ENCODE peak calls at places on chromosome 11, in six cellular contexts. One of them, this sample, is unnamed. For H3K4me1, the result is how much of the 10 kb centered on the place peaks cover.

GRCh38 chr11:118696673-118697226 is 17.3 kb upstream of the TREH start:
- DNase-seq in colonic mucosa: no peak
- DNase-seq in fibroblast of lung: no peak
- DNase-seq in Caco-2: peak
- DNase-seq in Peyer's patch: no peak
- DNase-seq in PC-3: no peak
- DNase-seq in this sample: no peak

GRCh38 chr11:134126197-134126822 is 57.4 kb downstream of the JAM3 start:
- DNase-seq in colonic mucosa: no peak
- DNase-seq in fibroblast of lung: peak
- DNase-seq in Caco-2: no peak
- DNase-seq in Peyer's patch: no peak
- DNase-seq in PC-3: peak
- DNase-seq in this sample: no peak

GRCh38 chr11:33774356-33775063 is at the start of gene FBXO3:
- DNase-seq in fibroblast of lung: peak
- DNase-seq in PC-3: peak
- DNase-seq in Peyer's patch: peak
- DNase-seq in Caco-2: peak
- DNase-seq in colonic mucosa: peak
- DNase-seq in this sample: peak

GRCh38 chr11:127270848-127271247 is 270.3 kb upstream of the KIRREL3 start:
- DNase-seq in Peyer's patch: no peak
- DNase-seq in PC-3: no peak
- DNase-seq in fibroblast of lung: no peak
- DNase-seq in Caco-2: no peak
- DNase-seq in colonic mucosa: no peak
- DNase-seq in this sample: no peak

GRCh38 chr11:19218801-19219460 is 17.1 kb upstream of the CSRP3 start:
- DNase-seq in fibroblast of lung: peak
- DNase-seq in Peyer's patch: no peak
- DNase-seq in PC-3: no peak
- DNase-seq in colonic mucosa: no peak
- DNase-seq in Caco-2: no peak
- DNase-seq in this sample: peak

GRCh38 chr11:9825315-9825714 is 161.4 kb downstream of the SWAP70 start:
- DNase-seq in fibroblast of lung: peak
- DNase-seq in Peyer's patch: no peak
- DNase-seq in PC-3: peak
- DNase-seq in Caco-2: no peak
- DNase-seq in colonic mucosa: no peak
- DNase-seq in this sample: no peak

GRCh38 chr11:93484716-93485115 is 58.5 kb downstream of the SMCO4 start:
- DNase-seq in fibroblast of lung: peak
- DNase-seq in colonic mucosa: no peak
- DNase-seq in PC-3: no peak
- DNase-seq in Peyer's patch: no peak
- DNase-seq in Caco-2: no peak
- DNase-seq in this sample: no peak

GRCh38 chr11:1546077-1546535 is 26.0 kb downstream of the DUSP8 start:
- DNase-seq in Caco-2: peak
- DNase-seq in colonic mucosa: peak
- DNase-seq in fibroblast of lung: no peak
- DNase-seq in Peyer's patch: peak
- DNase-seq in PC-3: no peak
- DNase-seq in this sample: peak

GRCh38 chr11:8229299-8230177 is 34.1 kb downstream of the LMO1 start:
- DNase-seq in fibroblast of lung: peak
- DNase-seq in PC-3: peak
- DNase-seq in Caco-2: no peak
- DNase-seq in Peyer's patch: no peak
- DNase-seq in colonic mucosa: no peak
- DNase-seq in this sample: peak

GRCh38 chr11:57647960-57648776 is 1.5 kb downstream of the YPEL4 start:
- DNase-seq in fibroblast of lung: no peak
- DNase-seq in Peyer's patch: no peak
- DNase-seq in colonic mucosa: no peak
- DNase-seq in PC-3: no peak
- DNase-seq in Caco-2: no peak
- DNase-seq in this sample: no peak
- H3K4me1 ChIP-seq in fibroblast of lung: under half
- H3K4me1 ChIP-seq in Peyer's patch: under half
- H3K4me1 ChIP-seq in colonic mucosa: under half
- H3K4me1 ChIP-seq in PC-3: under half
- H3K4me1 ChIP-seq in Caco-2: under half
- H3K4me1 ChIP-seq in this sample: under half

GRCh38 chr11:103086461-103086860 is 5.5 kb downstream of the DCUN1D5 start:
- DNase-seq in Peyer's patch: no peak
- DNase-seq in colonic mucosa: no peak
- DNase-seq in fibroblast of lung: peak
- DNase-seq in PC-3: no peak
- DNase-seq in Caco-2: no peak
- DNase-seq in this sample: no peak
- TF ChIP-seq CTCF in Peyer's patch: no peak
- TF ChIP-seq CTCF in colonic mucosa: no peak
- TF ChIP-seq CTCF in fibroblast of lung: no peak
- TF ChIP-seq CTCF in PC-3: no peak
- TF ChIP-seq CTCF in Caco-2: no peak
- TF ChIP-seq CTCF in this sample: no peak

DNA sequence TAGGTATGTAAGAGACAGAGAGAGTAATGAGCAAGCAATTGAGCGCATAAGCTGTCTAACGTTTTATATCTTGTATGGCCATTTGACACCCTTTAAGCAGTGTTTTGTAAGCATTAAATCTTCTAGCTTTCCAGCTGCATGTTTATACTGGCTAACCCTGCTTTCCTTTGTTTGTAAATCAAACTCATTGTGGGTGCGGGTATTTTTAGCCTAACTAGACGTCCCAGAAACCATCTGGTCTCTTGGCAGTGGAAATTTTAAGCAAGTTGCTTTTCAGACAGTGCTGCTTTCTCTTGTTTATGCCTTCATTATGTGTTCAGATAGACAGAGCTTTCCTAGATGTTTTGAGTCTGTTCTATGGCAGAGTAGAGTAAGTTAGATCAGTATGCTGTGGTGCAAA is 73.5 kb downstream of the RNF169 start:
- DNase-seq in Peyer's patch: no peak
- DNase-seq in colonic mucosa: no peak
- DNase-seq in fibroblast of lung: peak
- DNase-seq in PC-3: no peak
- DNase-seq in Caco-2: no peak
- DNase-seq in this sample: peak
- H3K4me3 ChIP-seq in Peyer's patch: no peak
- H3K4me3 ChIP-seq in colonic mucosa: no peak
- H3K4me3 ChIP-seq in fibroblast of lung: no peak
- H3K4me3 ChIP-seq in PC-3: no peak
- H3K4me3 ChIP-seq in Caco-2: no peak
- H3K4me3 ChIP-seq in this sample: no peak

DNA sequence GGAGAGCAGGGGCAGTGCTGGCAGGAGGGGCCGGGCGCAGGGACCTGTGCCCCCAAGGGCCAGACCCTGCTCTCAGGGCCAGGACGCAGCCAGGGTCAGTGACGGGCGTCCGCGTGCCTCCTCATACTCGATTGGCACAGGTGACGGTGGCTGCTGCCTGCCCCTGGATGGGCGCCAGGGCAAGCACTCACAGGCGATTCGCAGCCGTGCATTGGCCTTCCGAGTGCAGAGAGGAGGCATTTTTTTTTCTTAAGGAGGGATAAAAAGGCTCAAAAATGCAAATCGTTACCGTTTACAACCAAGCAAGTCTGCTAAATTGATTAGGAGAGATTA is 42.8 kb downstream of the MACROD1 start:
- DNase-seq in Peyer's patch: no peak
- DNase-seq in colonic mucosa: no peak
- DNase-seq in PC-3: no peak
- DNase-seq in Caco-2: no peak
- DNase-seq in fibroblast of lung: peak
- DNase-seq in this sample: no peak
- H3K4me1 ChIP-seq in Peyer's patch: under half
- H3K4me1 ChIP-seq in colonic mucosa: under half
- H3K4me1 ChIP-seq in PC-3: under half
- H3K4me1 ChIP-seq in Caco-2: under half
- H3K4me1 ChIP-seq in fibroblast of lung: under half
- H3K4me1 ChIP-seq in this sample: under half